ENCODE peak calls at places on chromosomes 1 and 21, in five cellular contexts. H is HEK293T; Y is EL; X is activated CD4-positive, alpha-beta T cell treated with anti-CD3 and anti-CD28 coated beads, Interleukin-2, amount 50 U/mL, for 48 hours; L is ELR. J is an unnamed sample.

GRCh38 chr1:84936116-84936810 is 43.3 kb upstream of the LPAR3 start:
- DNase-seq in H (peak), Y (peak), X (no peak), L (peak), J (peak)

GRCh38 chr1:200379431-200379755 is 30.4 kb downstream of the ZNF281 start:
- DNase-seq in H (no peak), Y (peak), X (no peak), L (peak), J (no peak)

GRCh38 chr1:85137660-85138059 is 63.2 kb downstream of the SYDE2 start:
- DNase-seq in H (no peak), Y (no peak), X (no peak), L (no peak), J (peak)

GRCh38 chr1:181909010-181909409 is 152.5 kb downstream of the ZNF648 start:
- DNase-seq in H (no peak), Y (no peak), X (no peak), L (no peak), J (no peak)

GRCh38 chr1:1420654-1421134 is 382 bp downstream of the ANKRD65 start:
- DNase-seq in H (no peak), Y (no peak), X (no peak), L (no peak), J (no peak)

GRCh38 chr1:57831624-57832023 is 407.8 kb upstream of the DAB1 start:
- DNase-seq in H (no peak), Y (peak), X (no peak), L (peak), J (no peak)

GRCh38 chr1:115330480-115331013 is 7.5 kb downstream of the NGF start:
- DNase-seq in H (no peak), Y (peak), X (no peak), L (peak), J (no peak)

GRCh38 chr1:216531308-216532239 is 108.3 kb upstream of the USH2A start:
- DNase-seq in H (no peak), Y (peak), X (no peak), L (peak), J (no peak)

GRCh38 chr1:119294199-119294598 is 74.4 kb upstream of the HAO2 start:
- DNase-seq in H (no peak), Y (no peak), X (no peak), L (no peak), J (no peak)

GRCh38 chr1:93352376-93352775 is 6.7 kb downstream of the DR1 start:
- DNase-seq in H (no peak), Y (no peak), X (no peak), L (no peak), J (no peak)

GRCh38 chr1:78691995-78692747 is 42.5 kb downstream of the IFI44 start:
- DNase-seq in H (no peak), Y (peak), X (no peak), L (peak), J (no peak)

GRCh38 chr1:219480011-219480410 is 132.9 kb downstream of the ZC3H11B start:
- DNase-seq in H (no peak), Y (peak), X (no peak), L (peak), J (no peak)

GRCh38 chr21:45860493-45861155 is 120.9 kb upstream of the COL6A1 start:
- DNase-seq in H (no peak), Y (no peak), X (no peak), L (no peak), J (peak)

GRCh38 chr1:193569696-193570269 is 383.4 kb upstream of the B3GALT2 start:
- DNase-seq in H (no peak), Y (peak), X (no peak), L (peak), J (no peak)

GRCh38 chr1:62687903-62688686 is at the start of gene DOCK7:
- DNase-seq in H (peak), Y (peak), X (peak), L (peak), J (peak)

GRCh38 chr1:226886142-226886901 is 15.9 kb downstream of the PSEN2 start:
- DNase-seq in H (no peak), Y (no peak), X (no peak), L (no peak), J (no peak)

GRCh38 chr1:113978863-113979702 is at the start of gene OLFML3:
- DNase-seq in H (peak), Y (peak), X (peak), L (peak), J (peak)

GRCh38 chr1:31681421-31681820 is 22.4 kb downstream of the COL16A1 start:
- DNase-seq in H (no peak), Y (no peak), X (no peak), L (no peak), J (no peak)

GRCh38 chr1:201556841-201557571 is 18.1 kb downstream of the NAV1 start:
- DNase-seq in H (no peak), Y (peak), X (no peak), L (peak), J (no peak)

GRCh38 chr1:99685516-99686180 is 39.7 kb downstream of the PALMD start:
- DNase-seq in H (peak), Y (peak), X (peak), L (peak), J (peak)

GRCh38 chr1:30928171-30928570 is 19.6 kb upstream of the SDC3 start:
- DNase-seq in H (no peak), Y (no peak), X (no peak), L (no peak), J (no peak)

GRCh38 chr1:186212574-186213224 is 162.4 kb downstream of the TPR start:
- DNase-seq in H (peak), Y (peak), X (no peak), L (peak), J (peak)

GRCh38 chr1:154990276-154990675 is 3.1 kb upstream of the LENEP start:
- DNase-seq in H (no peak), Y (no peak), X (no peak), L (no peak), J (no peak)